ENCODE peak calls at places on chromosomes 16 and 17, in seven cellular contexts. C, Z, G, V, P, E and Y are unnamed samples.
A peak's percentile ranks its signal among the peaks of the same experiment; 100 is the strongest.

GRCh38 chr17:75872434-75873351 is 5.7 kb downstream of the TRIM47 start:
- DNase-seq in C (peak; percentile 99), Z (no peak), V (no peak), P (no peak), G (peak; percentile 52), E (peak; percentile 33), Y (no peak)

GRCh38 chr17:15048381-15048780 is 216.7 kb downstream of the PMP22 start:
- DNase-seq in P (no peak), E (no peak), V (no peak), Z (no peak), C (no peak), G (no peak), Y (no peak)

GRCh38 chr16:81818514-81819304 is 39.6 kb downstream of the PLCG2 start:
- DNase-seq in V (no peak), E (no peak), G (no peak), P (no peak), Z (no peak), C (no peak), Y (no peak)

GRCh38 chr17:59331929-59332889 is 754 bp downstream of the YPEL2 start:
- DNase-seq in G (peak; percentile 78), E (peak; percentile 51), P (peak; percentile 32), C (no peak), Z (peak; percentile 66), V (no peak), Y (no peak)

GRCh38 chr17:13671771-13672170 is 70.0 kb upstream of the HS3ST3A1 start:
- DNase-seq in V (no peak), Z (no peak), C (no peak), P (no peak), G (no peak), E (no peak), Y (no peak)

GRCh38 chr16:85503642-85504224 is 109.4 kb upstream of the GSE1 start:
- DNase-seq in Z (no peak), C (no peak), V (no peak), E (no peak), P (no peak), G (no peak), Y (no peak)

GRCh38 chr16:12661656-12662172 is 142.0 kb downstream of the CPPED1 start:
- DNase-seq in V (no peak), C (peak; percentile 76), G (no peak), E (peak; percentile 51), Z (peak; percentile 82), P (no peak), Y (no peak)

GRCh38 chr16:70402916-70403659 is 35.8 kb downstream of the ST3GAL2 start:
- DNase-seq in V (no peak), C (peak; percentile 44), P (no peak), Z (no peak), G (no peak), E (no peak), Y (no peak)

GRCh38 chr16:3021449-3022207 is 1.5 kb downstream of the TNFRSF12A start:
- DNase-seq in C (peak; percentile 68), P (no peak), V (no peak), G (peak; percentile 86), E (peak; percentile 71), Z (peak; percentile 77), Y (peak; percentile 71)

GRCh38 chr16:11342021-11342855 is 3.0 kb upstream of the RMI2 start:
- DNase-seq in E (no peak), P (no peak), V (no peak), C (no peak), Z (no peak), G (no peak), Y (no peak)

GRCh38 chr16:70320121-70320520 is 21.1 kb downstream of the DDX19B start:
- DNase-seq in C (no peak), G (no peak), Z (no peak), E (no peak), V (no peak), P (no peak), Y (no peak)

GRCh38 chr16:49639739-49640388 is 216.0 kb downstream of the ZNF423 start:
- DNase-seq in V (no peak), Z (peak; percentile 66), G (peak; percentile 81), E (no peak), P (no peak), C (peak; percentile 56), Y (no peak)

GRCh38 chr16:27685802-27686201 is 135.9 kb downstream of the KATNIP start:
- DNase-seq in E (no peak), P (no peak), G (no peak), C (no peak), V (no peak), Z (no peak), Y (no peak)

GRCh38 chr17:29593546-29594440 is 861 bp downstream of the ANKRD13B start:
- DNase-seq in Z (peak; percentile 72), C (no peak), E (peak; percentile 50), V (no peak), P (no peak), G (no peak), Y (no peak)

GRCh38 chr17:47694818-47695663 is 1.1 kb downstream of the TBKBP1 start:
- DNase-seq in P (no peak), Z (peak; percentile 77), G (peak; percentile 84), E (peak; percentile 74), C (no peak), V (no peak), Y (no peak)

GRCh38 chr16:11128211-11129123 is 127.5 kb downstream of the SOCS1 start:
- DNase-seq in V (no peak), E (peak; percentile 70), Z (no peak), G (peak; percentile 36), C (no peak), P (no peak), Y (no peak)

GRCh38 chr17:1648582-1649115 is 1.0 kb downstream of the RILP start:
- DNase-seq in V (peak; percentile 58), E (peak; percentile 93), G (peak; percentile 100), Z (peak; percentile 96), C (peak; percentile 83), P (peak; percentile 93), Y (peak; percentile 95)

GRCh38 chr17:82396601-82397435 is 21.3 kb upstream of the HEXD start:
- DNase-seq in V (no peak), G (no peak), Z (no peak), E (no peak), C (no peak), P (no peak), Y (no peak)

GRCh38 chr16:28923652-28924398 is 1.2 kb downstream of the RABEP2 start:
- DNase-seq in G (no peak), P (no peak), C (peak; percentile 81), E (no peak), Z (no peak), V (peak; percentile 93), Y (peak; percentile 60)

GRCh38 chr17:40458001-40458791 is 14.9 kb downstream of the IGFBP4 start:
- DNase-seq in C (peak; percentile 52), P (no peak), G (peak; percentile 73), Z (no peak), V (no peak), E (no peak), Y (no peak)

GRCh38 chr17:63437287-63438091 is 8.6 kb downstream of the CYB561 start:
- DNase-seq in P (no peak), Z (no peak), E (peak; percentile 54), G (peak; percentile 42), C (no peak), V (no peak), Y (no peak)

GRCh38 chr17:31558748-31559646 is 167.5 kb downstream of the RAB11FIP4 start:
- DNase-seq in C (peak; percentile 59), G (peak; percentile 95), V (no peak), E (peak; percentile 95), P (peak; percentile 74), Z (peak; percentile 88), Y (peak; percentile 75)

GRCh38 chr16:638034-638543 is 2.0 kb upstream of the METTL26 start:
- DNase-seq in Z (no peak), V (no peak), G (no peak), P (no peak), C (no peak), E (no peak), Y (no peak)

GRCh38 chr17:76529224-76529642 is 8.3 kb downstream of the CYGB start:
- DNase-seq in P (no peak), Z (no peak), C (no peak), E (no peak), V (no peak), G (peak; percentile 83), Y (no peak)

GRCh38 chr17:58966208-58966607 is 140.5 kb downstream of the TRIM37 start:
- DNase-seq in Z (no peak), E (no peak), G (no peak), V (no peak), P (no peak), C (no peak), Y (no peak)

GRCh38 chr17:322006-322780 is 30.4 kb downstream of the RPH3AL start:
- DNase-seq in G (no peak), E (no peak), V (no peak), P (no peak), C (no peak), Z (no peak), Y (no peak)

GRCh38 chr16:52561910-52562741 is 15.2 kb upstream of the TOX3 start:
- DNase-seq in C (peak; percentile 54), P (no peak), V (no peak), G (no peak), Z (no peak), E (no peak), Y (no peak)
- TF ChIP-seq TAF1 in C (no peak), P (no peak), V (no peak), G (no peak), Z (no peak), E (no peak), Y (no peak)

DNA sequence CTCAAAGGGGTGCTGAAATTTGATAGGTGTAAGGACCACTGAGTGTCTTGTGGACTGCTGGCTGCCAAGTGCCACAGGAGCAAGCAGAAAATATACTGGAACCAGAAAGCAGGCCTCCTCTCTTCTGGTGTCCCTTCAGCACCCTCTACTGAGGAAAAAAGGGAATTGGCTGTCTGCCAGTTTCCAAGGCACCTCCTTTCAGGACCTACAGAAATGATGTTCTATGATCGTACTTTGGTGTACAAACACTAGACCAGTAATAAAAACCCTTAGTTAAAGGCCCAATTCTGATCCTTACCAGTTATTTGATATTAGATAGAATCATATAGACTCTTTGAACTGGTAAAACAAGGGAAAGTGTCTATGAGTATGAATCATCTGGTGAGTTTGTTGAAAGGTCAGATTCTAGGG is 35.8 kb upstream of the BCAS3 start:
- DNase-seq in V (no peak), G (peak; percentile 75), Z (peak; percentile 48), P (peak; percentile 19), E (peak; percentile 70), C (peak; percentile 87), Y (peak; percentile 24)
- TF ChIP-seq POLR2AphosphoS5 in V (peak; percentile 33), G (no peak), Z (no peak), P (no peak), E (peak; percentile 40), C (no peak), Y (no peak)

GRCh38 chr17:7465481-7466275 is 13.8 kb downstream of the ZBTB4 start:
- DNase-seq in E (no peak), C (no peak), Z (no peak), V (no peak), G (no peak), P (no peak), Y (no peak)
- TF ChIP-seq TAF1 in E (no peak), C (no peak), Z (no peak), V (no peak), G (no peak), P (no peak), Y (no peak)

GRCh38 chr17:38415250-38416194 is 12.7 kb upstream of the ARHGAP23 start:
- DNase-seq in P (no peak), C (peak; percentile 59), V (peak; percentile 11), G (no peak), E (no peak), Z (peak; percentile 86), Y (no peak)
- TF ChIP-seq POLR2AphosphoS5 in P (no peak), C (peak; percentile 67), V (no peak), G (no peak), E (no peak), Z (no peak), Y (no peak)

GRCh38 chr17:4950075-4950756 is 703 bp upstream of the ENO3 start:
- DNase-seq in P (no peak), C (peak; percentile 56), E (peak; percentile 82), Z (peak; percentile 77), V (no peak), G (peak; percentile 82), Y (no peak)
- TF ChIP-seq TAF1 in P (no peak), C (peak; percentile 62), E (peak; percentile 26), Z (no peak), V (no peak), G (no peak), Y (no peak)